ENCODE peak calls at places on chromosomes 1 and 21, in ten cellular contexts. One of them, this sample, is unnamed.

GRCh38 chr1:26349196-26349885 is 4.6 kb downstream of the CRYBG2 start:
- DNase-seq in lower lobe of right lung: no peak
- DNase-seq in pancreas: no peak
- DNase-seq in uterus: no peak
- DNase-seq in hippocampal formation: no peak
- DNase-seq in H54: peak; percentile 64
- DNase-seq in neural crest cell: no peak
- DNase-seq in nephron progenitor cell: no peak
- DNase-seq in activated T-cell treated with anti-CD3 and anti-CD28 coated beads for 1 hour: no peak
- DNase-seq in amniotic stem cell: no peak
- DNase-seq in this sample: no peak

GRCh38 chr1:151013518-151013917 is 5.3 kb downstream of the PRUNE1 start:
- DNase-seq in neural crest cell: no peak
- DNase-seq in pancreas: no peak
- DNase-seq in H54: no peak
- DNase-seq in lower lobe of right lung: no peak
- DNase-seq in uterus: no peak
- DNase-seq in activated T-cell treated with anti-CD3 and anti-CD28 coated beads for 1 hour: no peak
- DNase-seq in hippocampal formation: no peak
- DNase-seq in amniotic stem cell: no peak
- DNase-seq in nephron progenitor cell: no peak
- DNase-seq in this sample: peak; percentile 68

GRCh38 chr1:100699744-100700143 is 19.8 kb upstream of the VCAM1 start:
- DNase-seq in nephron progenitor cell: no peak
- DNase-seq in amniotic stem cell: no peak
- DNase-seq in hippocampal formation: no peak
- DNase-seq in activated T-cell treated with anti-CD3 and anti-CD28 coated beads for 1 hour: no peak
- DNase-seq in H54: no peak
- DNase-seq in neural crest cell: no peak
- DNase-seq in pancreas: no peak
- DNase-seq in uterus: no peak
- DNase-seq in lower lobe of right lung: no peak
- DNase-seq in this sample: no peak

GRCh38 chr21:46392921-46393320 is 65.8 kb upstream of the DIP2A start:
- DNase-seq in hippocampal formation: no peak
- DNase-seq in lower lobe of right lung: peak; percentile 39
- DNase-seq in activated T-cell treated with anti-CD3 and anti-CD28 coated beads for 1 hour: no peak
- DNase-seq in neural crest cell: no peak
- DNase-seq in H54: no peak
- DNase-seq in pancreas: no peak
- DNase-seq in nephron progenitor cell: no peak
- DNase-seq in amniotic stem cell: no peak
- DNase-seq in uterus: peak; percentile 84
- DNase-seq in this sample: no peak

GRCh38 chr1:4605158-4605557 is 49.3 kb upstream of the AJAP1 start:
- DNase-seq in uterus: no peak
- DNase-seq in amniotic stem cell: no peak
- DNase-seq in activated T-cell treated with anti-CD3 and anti-CD28 coated beads for 1 hour: no peak
- DNase-seq in nephron progenitor cell: no peak
- DNase-seq in hippocampal formation: no peak
- DNase-seq in pancreas: no peak
- DNase-seq in neural crest cell: no peak
- DNase-seq in H54: no peak
- DNase-seq in lower lobe of right lung: no peak
- DNase-seq in this sample: no peak

GRCh38 chr1:211476200-211476849 is 15.6 kb downstream of the RD3 start:
- DNase-seq in amniotic stem cell: peak; percentile 25
- DNase-seq in lower lobe of right lung: peak; percentile 70
- DNase-seq in nephron progenitor cell: peak; percentile 72
- DNase-seq in pancreas: no peak
- DNase-seq in activated T-cell treated with anti-CD3 and anti-CD28 coated beads for 1 hour: peak; percentile 73
- DNase-seq in hippocampal formation: peak; percentile 16
- DNase-seq in uterus: peak; percentile 31
- DNase-seq in neural crest cell: peak; percentile 72
- DNase-seq in H54: peak; percentile 61
- DNase-seq in this sample: peak; percentile 71

GRCh38 chr1:166855558-166855957 is 16.3 kb downstream of the POGK start:
- DNase-seq in H54: no peak
- DNase-seq in lower lobe of right lung: no peak
- DNase-seq in activated T-cell treated with anti-CD3 and anti-CD28 coated beads for 1 hour: no peak
- DNase-seq in neural crest cell: no peak
- DNase-seq in hippocampal formation: no peak
- DNase-seq in amniotic stem cell: no peak
- DNase-seq in nephron progenitor cell: no peak
- DNase-seq in uterus: no peak
- DNase-seq in pancreas: no peak
- DNase-seq in this sample: no peak

GRCh38 chr21:39114871-39115658 is 68.2 kb downstream of the PSMG1 start:
- DNase-seq in activated T-cell treated with anti-CD3 and anti-CD28 coated beads for 1 hour: no peak
- DNase-seq in uterus: no peak
- DNase-seq in neural crest cell: no peak
- DNase-seq in hippocampal formation: no peak
- DNase-seq in pancreas: no peak
- DNase-seq in lower lobe of right lung: no peak
- DNase-seq in H54: peak; percentile 71
- DNase-seq in amniotic stem cell: no peak
- DNase-seq in nephron progenitor cell: no peak
- DNase-seq in this sample: no peak

GRCh38 chr1:163186910-163187309 is 15.8 kb downstream of the RGS5 start:
- DNase-seq in lower lobe of right lung: no peak
- DNase-seq in pancreas: no peak
- DNase-seq in H54: no peak
- DNase-seq in activated T-cell treated with anti-CD3 and anti-CD28 coated beads for 1 hour: no peak
- DNase-seq in nephron progenitor cell: no peak
- DNase-seq in hippocampal formation: no peak
- DNase-seq in neural crest cell: no peak
- DNase-seq in amniotic stem cell: no peak
- DNase-seq in uterus: no peak
- DNase-seq in this sample: no peak

GRCh38 chr1:86503477-86504129 is 34.9 kb downstream of the CLCA1 start:
- DNase-seq in nephron progenitor cell: peak; percentile 27
- DNase-seq in neural crest cell: no peak
- DNase-seq in lower lobe of right lung: peak; percentile 67
- DNase-seq in H54: no peak
- DNase-seq in activated T-cell treated with anti-CD3 and anti-CD28 coated beads for 1 hour: no peak
- DNase-seq in hippocampal formation: peak; percentile 28
- DNase-seq in pancreas: no peak
- DNase-seq in uterus: peak; percentile 52
- DNase-seq in amniotic stem cell: no peak
- DNase-seq in this sample: peak; percentile 86

GRCh38 chr1:22500476-22500875 is 48.8 kb downstream of the ZBTB40 start:
- DNase-seq in activated T-cell treated with anti-CD3 and anti-CD28 coated beads for 1 hour: no peak
- DNase-seq in H54: no peak
- DNase-seq in uterus: no peak
- DNase-seq in lower lobe of right lung: peak; percentile 67
- DNase-seq in neural crest cell: peak; percentile 33
- DNase-seq in nephron progenitor cell: no peak
- DNase-seq in pancreas: no peak
- DNase-seq in amniotic stem cell: no peak
- DNase-seq in hippocampal formation: no peak
- DNase-seq in this sample: peak; percentile 72

GRCh38 chr1:179058343-179059184 is 23.3 kb upstream of the TOR3A start:
- DNase-seq in amniotic stem cell: no peak
- DNase-seq in pancreas: no peak
- DNase-seq in neural crest cell: no peak
- DNase-seq in nephron progenitor cell: no peak
- DNase-seq in lower lobe of right lung: no peak
- DNase-seq in uterus: no peak
- DNase-seq in H54: no peak
- DNase-seq in activated T-cell treated with anti-CD3 and anti-CD28 coated beads for 1 hour: no peak
- DNase-seq in hippocampal formation: no peak
- DNase-seq in this sample: no peak

GRCh38 chr1:201769966-201770365 is 59.0 kb upstream of the IPO9 start:
- DNase-seq in amniotic stem cell: no peak
- DNase-seq in neural crest cell: peak; percentile 20
- DNase-seq in pancreas: no peak
- DNase-seq in uterus: no peak
- DNase-seq in nephron progenitor cell: no peak
- DNase-seq in lower lobe of right lung: no peak
- DNase-seq in activated T-cell treated with anti-CD3 and anti-CD28 coated beads for 1 hour: no peak
- DNase-seq in H54: no peak
- DNase-seq in hippocampal formation: peak; percentile 88
- DNase-seq in this sample: no peak

GRCh38 chr1:230345139-230345885 is 80.8 kb downstream of the PGBD5 start:
- DNase-seq in uterus: no peak
- DNase-seq in amniotic stem cell: no peak
- DNase-seq in neural crest cell: no peak
- DNase-seq in hippocampal formation: peak; percentile 54
- DNase-seq in nephron progenitor cell: no peak
- DNase-seq in lower lobe of right lung: no peak
- DNase-seq in pancreas: no peak
- DNase-seq in H54: no peak
- DNase-seq in activated T-cell treated with anti-CD3 and anti-CD28 coated beads for 1 hour: no peak
- DNase-seq in this sample: no peak

GRCh38 chr1:78370356-78370755 is 120.4 kb upstream of the PTGFR start:
- DNase-seq in lower lobe of right lung: no peak
- DNase-seq in uterus: no peak
- DNase-seq in pancreas: no peak
- DNase-seq in hippocampal formation: no peak
- DNase-seq in amniotic stem cell: peak; percentile 48
- DNase-seq in activated T-cell treated with anti-CD3 and anti-CD28 coated beads for 1 hour: no peak
- DNase-seq in H54: no peak
- DNase-seq in neural crest cell: no peak
- DNase-seq in nephron progenitor cell: no peak
- DNase-seq in this sample: no peak

This sample was measured in upper lobe of left lung.